ENCODE peak calls at places on chromosomes 1 and 21, in ten cellular contexts. One of them, this sample, is unnamed.

GRCh38 chr21:29436143-29436542 is 137.4 kb downstream of the BACH1 start:
- DNase-seq in A549: no peak
- DNase-seq in GM23248: no peak
- DNase-seq in suprapubic skin: no peak
- DNase-seq in AG04450: no peak
- DNase-seq in CD8-positive, alpha-beta memory T cell: no peak
- DNase-seq in GM12865: no peak
- DNase-seq in ovary: no peak
- DNase-seq in left ventricle myocardium inferior: peak; percentile 19
- DNase-seq in BE2C: no peak
- DNase-seq in this sample: no peak

GRCh38 chr1:23116216-23116836 is 52.3 kb downstream of the LUZP1 start:
- DNase-seq in ovary: no peak
- DNase-seq in left ventricle myocardium inferior: no peak
- DNase-seq in suprapubic skin: no peak
- DNase-seq in A549: no peak
- DNase-seq in CD8-positive, alpha-beta memory T cell: no peak
- DNase-seq in BE2C: no peak
- DNase-seq in GM23248: no peak
- DNase-seq in GM12865: no peak
- DNase-seq in AG04450: no peak
- DNase-seq in this sample: no peak

GRCh38 chr1:96416111-96416595 is 305.4 kb upstream of the PTBP2 start:
- DNase-seq in GM12865: no peak
- DNase-seq in GM23248: peak; percentile 97
- DNase-seq in ovary: no peak
- DNase-seq in A549: no peak
- DNase-seq in AG04450: peak; percentile 95
- DNase-seq in suprapubic skin: no peak
- DNase-seq in CD8-positive, alpha-beta memory T cell: no peak
- DNase-seq in BE2C: peak; percentile 7
- DNase-seq in left ventricle myocardium inferior: peak; percentile 23
- DNase-seq in this sample: peak; percentile 73

GRCh38 chr1:161484613-161485012 is 20.6 kb upstream of the FCGR2A start:
- DNase-seq in left ventricle myocardium inferior: no peak
- DNase-seq in A549: no peak
- DNase-seq in BE2C: no peak
- DNase-seq in AG04450: no peak
- DNase-seq in suprapubic skin: no peak
- DNase-seq in GM12865: peak; percentile 19
- DNase-seq in CD8-positive, alpha-beta memory T cell: no peak
- DNase-seq in ovary: no peak
- DNase-seq in GM23248: peak; percentile 26
- DNase-seq in this sample: no peak

GRCh38 chr1:29503441-29503840 is 267.1 kb downstream of the PTPRU start:
- DNase-seq in GM23248: no peak
- DNase-seq in GM12865: no peak
- DNase-seq in ovary: no peak
- DNase-seq in BE2C: no peak
- DNase-seq in A549: no peak
- DNase-seq in suprapubic skin: peak; percentile 12
- DNase-seq in left ventricle myocardium inferior: no peak
- DNase-seq in CD8-positive, alpha-beta memory T cell: no peak
- DNase-seq in AG04450: no peak
- DNase-seq in this sample: no peak

GRCh38 chr1:156468693-156469345 is 31.8 kb downstream of the MEF2D start:
- DNase-seq in A549: no peak
- DNase-seq in BE2C: no peak
- DNase-seq in GM12865: no peak
- DNase-seq in suprapubic skin: no peak
- DNase-seq in ovary: no peak
- DNase-seq in GM23248: no peak
- DNase-seq in AG04450: no peak
- DNase-seq in CD8-positive, alpha-beta memory T cell: no peak
- DNase-seq in left ventricle myocardium inferior: no peak
- DNase-seq in this sample: no peak

GRCh38 chr1:4447778-4448360 is 206.5 kb upstream of the AJAP1 start:
- DNase-seq in ovary: no peak
- DNase-seq in GM12865: no peak
- DNase-seq in BE2C: no peak
- DNase-seq in GM23248: no peak
- DNase-seq in CD8-positive, alpha-beta memory T cell: no peak
- DNase-seq in A549: no peak
- DNase-seq in AG04450: no peak
- DNase-seq in left ventricle myocardium inferior: no peak
- DNase-seq in suprapubic skin: no peak
- DNase-seq in this sample: no peak

GRCh38 chr1:207863893-207864535 is 46.9 kb downstream of the CD34 start:
- DNase-seq in GM12865: peak; percentile 46
- DNase-seq in ovary: peak; percentile 12
- DNase-seq in BE2C: no peak
- DNase-seq in GM23248: no peak
- DNase-seq in left ventricle myocardium inferior: no peak
- DNase-seq in CD8-positive, alpha-beta memory T cell: peak; percentile 35
- DNase-seq in suprapubic skin: no peak
- DNase-seq in A549: no peak
- DNase-seq in AG04450: no peak
- DNase-seq in this sample: no peak

GRCh38 chr1:172288611-172289010 is 131.9 kb upstream of the C1orf105 start:
- DNase-seq in AG04450: no peak
- DNase-seq in BE2C: no peak
- DNase-seq in CD8-positive, alpha-beta memory T cell: no peak
- DNase-seq in suprapubic skin: no peak
- DNase-seq in GM23248: no peak
- DNase-seq in A549: no peak
- DNase-seq in left ventricle myocardium inferior: no peak
- DNase-seq in ovary: no peak
- DNase-seq in GM12865: no peak
- DNase-seq in this sample: no peak

GRCh38 chr1:31689821-31690220 is 14.0 kb downstream of the COL16A1 start:
- DNase-seq in GM23248: peak; percentile 98
- DNase-seq in A549: peak; percentile 64
- DNase-seq in left ventricle myocardium inferior: no peak
- DNase-seq in CD8-positive, alpha-beta memory T cell: no peak
- DNase-seq in BE2C: no peak
- DNase-seq in AG04450: peak; percentile 85
- DNase-seq in GM12865: no peak
- DNase-seq in suprapubic skin: no peak
- DNase-seq in ovary: no peak
- DNase-seq in this sample: peak; percentile 90

GRCh38 chr1:21630571-21631338 is 38.4 kb downstream of the RAP1GAP start:
- DNase-seq in BE2C: no peak
- DNase-seq in ovary: no peak
- DNase-seq in GM23248: no peak
- DNase-seq in suprapubic skin: no peak
- DNase-seq in GM12865: no peak
- DNase-seq in left ventricle myocardium inferior: no peak
- DNase-seq in CD8-positive, alpha-beta memory T cell: no peak
- DNase-seq in AG04450: no peak
- DNase-seq in A549: no peak
- DNase-seq in this sample: no peak

GRCh38 chr1:176790771-176791170 is 327.8 kb downstream of the PAPPA2 start:
- DNase-seq in GM23248: peak; percentile 47
- DNase-seq in BE2C: no peak
- DNase-seq in suprapubic skin: no peak
- DNase-seq in ovary: no peak
- DNase-seq in AG04450: no peak
- DNase-seq in GM12865: no peak
- DNase-seq in A549: no peak
- DNase-seq in left ventricle myocardium inferior: no peak
- DNase-seq in CD8-positive, alpha-beta memory T cell: no peak
- DNase-seq in this sample: no peak

GRCh38 chr1:186302378-186302920 is 72.6 kb downstream of the TPR start:
- DNase-seq in GM12865: no peak
- DNase-seq in BE2C: no peak
- DNase-seq in ovary: no peak
- DNase-seq in CD8-positive, alpha-beta memory T cell: no peak
- DNase-seq in suprapubic skin: no peak
- DNase-seq in AG04450: no peak
- DNase-seq in A549: no peak
- DNase-seq in GM23248: peak; percentile 48
- DNase-seq in left ventricle myocardium inferior: no peak
- DNase-seq in this sample: no peak

GRCh38 chr1:190474587-190475305 is 2.9 kb downstream of the BRINP3 start:
- DNase-seq in AG04450: no peak
- DNase-seq in GM12865: no peak
- DNase-seq in suprapubic skin: no peak
- DNase-seq in A549: no peak
- DNase-seq in BE2C: no peak
- DNase-seq in ovary: no peak
- DNase-seq in GM23248: no peak
- DNase-seq in CD8-positive, alpha-beta memory T cell: no peak
- DNase-seq in left ventricle myocardium inferior: no peak
- DNase-seq in this sample: no peak

GRCh38 chr21:28833181-28833580 is 159.5 kb downstream of the LTN1 start:
- DNase-seq in GM23248: no peak
- DNase-seq in suprapubic skin: no peak
- DNase-seq in GM12865: no peak
- DNase-seq in BE2C: no peak
- DNase-seq in CD8-positive, alpha-beta memory T cell: no peak
- DNase-seq in AG04450: no peak
- DNase-seq in left ventricle myocardium inferior: no peak
- DNase-seq in ovary: no peak
- DNase-seq in A549: no peak
- DNase-seq in this sample: no peak

GRCh38 chr1:28893403-28894102 is 20.8 kb upstream of the EPB41 start:
- DNase-seq in CD8-positive, alpha-beta memory T cell: peak; percentile 10
- DNase-seq in suprapubic skin: no peak
- DNase-seq in GM12865: peak; percentile 35
- DNase-seq in BE2C: peak; percentile 22
- DNase-seq in AG04450: no peak
- DNase-seq in A549: no peak
- DNase-seq in left ventricle myocardium inferior: no peak
- DNase-seq in ovary: no peak
- DNase-seq in GM23248: peak; percentile 87
- DNase-seq in this sample: no peak

GRCh38 chr1:98351506-98352038 is 309.9 kb upstream of the SNX7 start:
- DNase-seq in left ventricle myocardium inferior: no peak
- DNase-seq in AG04450: no peak
- DNase-seq in A549: no peak
- DNase-seq in suprapubic skin: no peak
- DNase-seq in GM23248: no peak
- DNase-seq in ovary: no peak
- DNase-seq in BE2C: no peak
- DNase-seq in CD8-positive, alpha-beta memory T cell: no peak
- DNase-seq in GM12865: no peak
- DNase-seq in this sample: no peak

GRCh38 chr1:203128691-203129500 is 1.4 kb downstream of the ADORA1 start:
- DNase-seq in CD8-positive, alpha-beta memory T cell: no peak
- DNase-seq in A549: no peak
- DNase-seq in AG04450: no peak
- DNase-seq in ovary: no peak
- DNase-seq in left ventricle myocardium inferior: no peak
- DNase-seq in GM23248: no peak
- DNase-seq in suprapubic skin: peak; percentile 70
- DNase-seq in BE2C: no peak
- DNase-seq in GM12865: no peak
- DNase-seq in this sample: no peak

GRCh38 chr1:203126151-203126865 is 1.2 kb upstream of the ADORA1 start:
- DNase-seq in left ventricle myocardium inferior: no peak
- DNase-seq in CD8-positive, alpha-beta memory T cell: no peak
- DNase-seq in AG04450: no peak
- DNase-seq in ovary: no peak
- DNase-seq in GM23248: peak; percentile 48
- DNase-seq in suprapubic skin: peak; percentile 43
- DNase-seq in GM12865: no peak
- DNase-seq in BE2C: no peak
- DNase-seq in A549: no peak
- DNase-seq in this sample: no peak

GRCh38 chr1:203127672-203128611 is at the start of gene ADORA1:
- DNase-seq in left ventricle myocardium inferior: peak; percentile 74
- DNase-seq in A549: peak; percentile 43
- DNase-seq in CD8-positive, alpha-beta memory T cell: no peak
- DNase-seq in GM23248: peak; percentile 88
- DNase-seq in suprapubic skin: peak; percentile 78
- DNase-seq in GM12865: no peak
- DNase-seq in ovary: peak; percentile 42
- DNase-seq in AG04450: no peak
- DNase-seq in BE2C: peak; percentile 64
- DNase-seq in this sample: no peak

GRCh38 chr1:203124546-203125317 is 2.8 kb upstream of the ADORA1 start:
- DNase-seq in GM12865: no peak
- DNase-seq in AG04450: no peak
- DNase-seq in CD8-positive, alpha-beta memory T cell: no peak
- DNase-seq in suprapubic skin: no peak
- DNase-seq in A549: no peak
- DNase-seq in ovary: no peak
- DNase-seq in GM23248: peak; percentile 40
- DNase-seq in left ventricle myocardium inferior: no peak
- DNase-seq in BE2C: no peak
- DNase-seq in this sample: no peak

GRCh38 chr1:203126866-203127671 is 457 bp upstream of the ADORA1 start:
- DNase-seq in BE2C: no peak
- DNase-seq in GM12865: no peak
- DNase-seq in suprapubic skin: peak; percentile 47
- DNase-seq in CD8-positive, alpha-beta memory T cell: no peak
- DNase-seq in left ventricle myocardium inferior: no peak
- DNase-seq in AG04450: no peak
- DNase-seq in GM23248: peak; percentile 58
- DNase-seq in A549: no peak
- DNase-seq in ovary: no peak
- DNase-seq in this sample: no peak
- H3K4me3 ChIP-seq in BE2C: peak overlapping the region; percentile 54
- H3K4me3 ChIP-seq in GM12865: no peak overlapping the region
- H3K4me3 ChIP-seq in suprapubic skin: peak overlapping the region; percentile 49
- H3K4me3 ChIP-seq in CD8-positive, alpha-beta memory T cell: no peak overlapping the region
- H3K4me3 ChIP-seq in left ventricle myocardium inferior: peak overlapping the region; percentile 64
- H3K4me3 ChIP-seq in AG04450: peak overlapping the region; percentile 55
- H3K4me3 ChIP-seq in GM23248: peak overlapping the region; percentile 72
- H3K4me3 ChIP-seq in A549: peak overlapping the region; percentile 41
- H3K4me3 ChIP-seq in ovary: peak overlapping the region; percentile 25
- H3K4me3 ChIP-seq in this sample: peak overlapping the region; percentile 29

GRCh38 chr1:40392206-40392605 is 18.7 kb downstream of the SMAP2 start:
- DNase-seq in A549: no peak
- DNase-seq in suprapubic skin: no peak
- DNase-seq in GM23248: peak; percentile 86
- DNase-seq in GM12865: no peak
- DNase-seq in ovary: no peak
- DNase-seq in CD8-positive, alpha-beta memory T cell: no peak
- DNase-seq in BE2C: no peak
- DNase-seq in left ventricle myocardium inferior: no peak
- DNase-seq in AG04450: no peak
- DNase-seq in this sample: no peak
- H3K4me3 ChIP-seq in A549: no peak overlapping the region
- H3K4me3 ChIP-seq in suprapubic skin: no peak overlapping the region
- H3K4me3 ChIP-seq in GM23248: no peak overlapping the region
- H3K4me3 ChIP-seq in GM12865: no peak overlapping the region
- H3K4me3 ChIP-seq in ovary: no peak overlapping the region
- H3K4me3 ChIP-seq in CD8-positive, alpha-beta memory T cell: peak overlapping the region; percentile 53
- H3K4me3 ChIP-seq in BE2C: no peak overlapping the region
- H3K4me3 ChIP-seq in left ventricle myocardium inferior: no peak overlapping the region
- H3K4me3 ChIP-seq in AG04450: no peak overlapping the region
- H3K4me3 ChIP-seq in this sample: no peak overlapping the region

GRCh38 chr1:201377611-201378092 is at the start of gene TNNT2:
- DNase-seq in BE2C: peak; percentile 92
- DNase-seq in suprapubic skin: no peak
- DNase-seq in left ventricle myocardium inferior: peak; percentile 73
- DNase-seq in AG04450: no peak
- DNase-seq in ovary: no peak
- DNase-seq in GM12865: no peak
- DNase-seq in A549: no peak
- DNase-seq in GM23248: no peak
- DNase-seq in CD8-positive, alpha-beta memory T cell: no peak
- DNase-seq in this sample: no peak
- H3K4me3 ChIP-seq in BE2C: no peak within 1 kb of the TSS
- H3K4me3 ChIP-seq in suprapubic skin: no peak within 1 kb of the TSS
- H3K4me3 ChIP-seq in left ventricle myocardium inferior: peak within 1 kb of the TSS; percentile 74
- H3K4me3 ChIP-seq in AG04450: no peak within 1 kb of the TSS
- H3K4me3 ChIP-seq in ovary: no peak within 1 kb of the TSS
- H3K4me3 ChIP-seq in GM12865: no peak within 1 kb of the TSS
- H3K4me3 ChIP-seq in A549: no peak within 1 kb of the TSS
- H3K4me3 ChIP-seq in GM23248: no peak within 1 kb of the TSS
- H3K4me3 ChIP-seq in CD8-positive, alpha-beta memory T cell: no peak within 1 kb of the TSS
- H3K4me3 ChIP-seq in this sample: no peak within 1 kb of the TSS

GRCh38 chr1:62142550-62142949 is 52.1 kb upstream of the L1TD1 start:
- DNase-seq in CD8-positive, alpha-beta memory T cell: no peak
- DNase-seq in ovary: no peak
- DNase-seq in suprapubic skin: no peak
- DNase-seq in left ventricle myocardium inferior: no peak
- DNase-seq in BE2C: no peak
- DNase-seq in GM23248: no peak
- DNase-seq in AG04450: no peak
- DNase-seq in A549: no peak
- DNase-seq in GM12865: no peak
- DNase-seq in this sample: no peak
- H3K4me3 ChIP-seq in CD8-positive, alpha-beta memory T cell: no peak overlapping the region
- H3K4me3 ChIP-seq in ovary: no peak overlapping the region
- H3K4me3 ChIP-seq in suprapubic skin: no peak overlapping the region
- H3K4me3 ChIP-seq in left ventricle myocardium inferior: no peak overlapping the region
- H3K4me3 ChIP-seq in BE2C: no peak overlapping the region
- H3K4me3 ChIP-seq in GM23248: no peak overlapping the region
- H3K4me3 ChIP-seq in AG04450: no peak overlapping the region
- H3K4me3 ChIP-seq in A549: no peak overlapping the region
- H3K4me3 ChIP-seq in GM12865: no peak overlapping the region
- H3K4me3 ChIP-seq in this sample: no peak overlapping the region

This sample was measured in RWPE2.